ENCODE peak calls at places on chromosomes 3 and 15, in four cellular contexts. Q, D, Z and N are unnamed samples.

GRCh38 chr15:38207591-38207990 is 45.0 kb upstream of the SPRED1 start:
- DNase-seq in Z (no peak), D (no peak), Q (no peak), N (no peak)

GRCh38 chr3:120683213-120683612 is 1.2 kb upstream of the HGD start:
- DNase-seq in Q (peak; percentile 17), D (no peak), Z (no peak), N (peak; percentile 33)

GRCh38 chr3:46669191-46669999 is 24.1 kb downstream of the ALS2CL start:
- DNase-seq in Z (no peak), D (no peak), Q (no peak), N (no peak)

GRCh38 chr3:34843479-34843870 is 795.9 kb upstream of the ARPP21 start:
- DNase-seq in Q (peak; percentile 17), D (no peak), Z (no peak), N (peak; percentile 12)

GRCh38 chr15:69154026-69154425 is 6.4 kb upstream of the GLCE start:
- DNase-seq in Z (peak; percentile 16), Q (no peak), D (no peak), N (peak; percentile 53)

GRCh38 chr3:133488785-133489367 is 84.6 kb upstream of the CDV3 start:
- DNase-seq in D (no peak), Q (peak; percentile 62), Z (peak; percentile 67), N (peak; percentile 87)

GRCh38 chr3:187025254-187025655 is 94.9 kb downstream of the ST6GAL1 start:
- DNase-seq in D (no peak), Q (no peak), Z (no peak), N (no peak)

GRCh38 chr3:44984335-44984734 is 8.3 kb downstream of the EXOSC7 start:
- DNase-seq in Z (no peak), Q (no peak), D (no peak), N (no peak)

GRCh38 chr3:158097571-158098553 is 8.4 kb downstream of the SHOX2 start:
- DNase-seq in Q (no peak), Z (peak; percentile 61), D (peak; percentile 88), N (peak; percentile 54)